ENCODE peak calls at places on chromosomes 11 and 22, in ten cellular contexts. L is IMR-90; O is effector memory CD4-positive, alpha-beta T cell; H is SJSA1; C is esophagus muscularis mucosa; U is GM23248; Y is small intestine; V is naive thymus-derived CD4-positive, alpha-beta T cell; P is HCT116; B is right lobe of liver. M is an unnamed sample.

GRCh38 chr11:108592591-108593213 is 866 bp downstream of the EXPH5 start:
- DNase-seq in U (peak; percentile 32), P (no peak), O (peak; percentile 5), C (no peak), L (no peak), V (peak; percentile 32), B (peak; percentile 52), Y (peak; percentile 29), H (no peak), M (no peak)

GRCh38 chr11:62104816-62105610 is 18.8 kb upstream of the INCENP start:
- DNase-seq in V (peak; percentile 29), Y (peak; percentile 34), C (no peak), P (no peak), L (peak; percentile 61), B (no peak), O (no peak), H (peak; percentile 57), U (peak; percentile 84), M (no peak)

GRCh38 chr22:17106785-17107546 is 14.2 kb downstream of the TMEM121B start:
- DNase-seq in P (no peak), U (no peak), C (no peak), V (peak; percentile 24), Y (no peak), L (no peak), B (no peak), O (no peak), H (no peak), M (no peak)

GRCh38 chr11:70915158-70915795 is 337.1 kb downstream of the SHANK2 start:
- DNase-seq in H (no peak), O (no peak), Y (no peak), B (no peak), V (no peak), C (no peak), L (no peak), P (no peak), U (peak; percentile 28), M (no peak)

GRCh38 chr22:29983296-29983917 is 96.9 kb upstream of the HORMAD2 start:
- DNase-seq in O (no peak), U (no peak), H (no peak), V (no peak), L (no peak), P (no peak), C (no peak), Y (peak; percentile 73), B (no peak), M (no peak)

GRCh38 chr22:17358394-17358793 is 10.9 kb upstream of the CECR2 start:
- DNase-seq in P (no peak), L (no peak), C (no peak), H (no peak), U (no peak), B (no peak), O (no peak), V (no peak), Y (no peak), M (no peak)

GRCh38 chr22:45067731-45068130 is 57.9 kb upstream of the PHF21B start:
- DNase-seq in U (no peak), P (no peak), L (no peak), Y (no peak), C (no peak), H (no peak), V (no peak), O (no peak), B (no peak), M (no peak)

GRCh38 chr11:72573380-72573949 is 100.8 kb downstream of the PDE2A start:
- DNase-seq in O (no peak), V (no peak), L (peak; percentile 11), P (peak; percentile 23), B (peak; percentile 41), H (no peak), Y (peak; percentile 19), C (no peak), U (peak; percentile 62), M (no peak)

GRCh38 chr11:93361435-93361834 is 30.9 kb downstream of the DEUP1 start:
- DNase-seq in B (no peak), U (no peak), V (no peak), Y (no peak), C (no peak), H (no peak), P (no peak), O (no peak), L (no peak), M (no peak)

GRCh38 chr22:22030493-22031182 is 48.1 kb upstream of the TOP3B start:
- DNase-seq in U (no peak), C (peak; percentile 90), Y (no peak), B (no peak), O (no peak), V (no peak), P (no peak), L (peak; percentile 50), H (no peak), M (no peak)

GRCh38 chr11:63459586-63459985 is 31.4 kb downstream of the PLAAT5 start:
- DNase-seq in U (no peak), H (no peak), V (no peak), L (no peak), O (no peak), B (no peak), Y (no peak), C (no peak), P (no peak), M (no peak)
- H3K27me3 ChIP-seq in U (peaks cover 7% of the 10 kb centered on the region), H (no peaks in the 10 kb centered on the region), V (no peaks in the 10 kb centered on the region), L (peaks cover 2% of the 10 kb centered on the region), O (peaks cover 3% of the 10 kb centered on the region), B (no peaks in the 10 kb centered on the region), Y (peaks cover 3% of the 10 kb centered on the region), C (no peaks in the 10 kb centered on the region), P (peaks cover 18% of the 10 kb centered on the region), M (peaks cover 2% of the 10 kb centered on the region)

GRCh38 chr11:110428040-110428439 is 1.7 kb upstream of the FDX1 start:
- DNase-seq in P (no peak), V (no peak), C (no peak), L (no peak), O (no peak), H (no peak), Y (no peak), B (no peak), U (no peak), M (no peak)

GRCh38 chr11:110428956-110429613 is 663 bp upstream of the FDX1 start:
- DNase-seq in B (no peak), V (peak; percentile 23), O (no peak), Y (peak; percentile 20), U (no peak), H (no peak), P (no peak), L (no peak), C (no peak), M (no peak)

GRCh38 chr11:110430267-110431211 is 791 bp downstream of the FDX1 start:
- DNase-seq in U (peak; percentile 63), B (peak; percentile 90), P (no peak), L (peak; percentile 56), V (peak; percentile 36), C (no peak), Y (peak; percentile 87), O (peak; percentile 3), H (peak; percentile 20), M (no peak)

GRCh38 chr11:110431212-110432073 is 1.7 kb downstream of the FDX1 start:
- DNase-seq in U (peak; percentile 32), O (no peak), Y (peak; percentile 92), L (peak; percentile 31), V (no peak), H (peak; percentile 7), B (no peak), C (no peak), P (no peak), M (no peak)

DNA sequence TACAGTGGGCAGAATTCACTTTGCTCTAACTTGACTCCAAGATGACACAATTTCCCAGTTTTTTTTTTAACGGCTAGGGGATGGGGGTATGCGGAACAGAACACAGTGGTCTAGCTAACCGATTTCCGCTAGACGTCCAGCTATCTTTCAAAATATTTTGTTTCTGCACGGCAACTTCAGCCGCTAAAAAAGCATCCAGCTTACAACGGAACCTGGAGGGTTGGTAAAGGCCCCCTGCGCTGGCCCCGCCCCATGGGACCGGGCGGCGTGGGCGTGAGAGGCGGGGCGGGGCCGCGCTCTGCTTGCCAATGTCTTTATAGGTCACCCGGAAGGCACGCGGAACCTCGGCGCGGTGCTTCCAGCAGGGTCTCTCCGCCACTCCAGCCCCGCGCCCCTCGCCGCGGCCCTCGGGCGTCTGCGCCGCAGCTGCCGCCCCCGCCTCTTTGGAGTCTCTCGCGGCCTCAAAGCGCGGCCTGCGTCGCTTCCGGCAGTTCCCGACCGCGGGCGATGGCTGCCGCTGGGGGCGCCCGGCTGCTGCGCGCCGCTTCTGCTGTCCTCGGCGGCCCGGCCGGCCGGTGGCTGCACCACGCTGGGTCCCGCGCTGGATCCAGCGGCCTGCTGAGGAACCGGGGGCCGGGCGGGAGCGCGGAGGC is at the start of gene FDX1:
- DNase-seq in V (peak; percentile 83), Y (peak; percentile 78), H (peak; percentile 75), P (peak; percentile 51), C (peak; percentile 94), B (peak; percentile 88), O (peak; percentile 74), U (peak; percentile 89), L (peak; percentile 74), M (peak; percentile 39)
- H3K4me3 ChIP-seq in V (peak within 1 kb of the TSS; percentile 91), Y (peak within 1 kb of the TSS; percentile 86), H (peak within 1 kb of the TSS; percentile 89), P (peak within 1 kb of the TSS; percentile 72), C (peak within 1 kb of the TSS; percentile 99), B (peak within 1 kb of the TSS; percentile 89), O (peak within 1 kb of the TSS; percentile 97), U (peak within 1 kb of the TSS; percentile 90), L (peak within 1 kb of the TSS; percentile 86), M (peak within 1 kb of the TSS; percentile 97)

GRCh38 chr11:2703487-2704141 is 3.8 kb upstream of the KCNQ1OT1 start:
- DNase-seq in L (no peak), B (no peak), O (no peak), H (no peak), V (no peak), C (no peak), U (no peak), P (no peak), Y (no peak), M (no peak)
- H3K27me3 ChIP-seq in L (peaks cover 11% of the 10 kb centered on the region), B (no peaks in the 10 kb centered on the region), O (no peaks in the 10 kb centered on the region), H (no peaks in the 10 kb centered on the region), V (no peaks in the 10 kb centered on the region), C (no peaks in the 10 kb centered on the region), U (peaks cover 13% of the 10 kb centered on the region), P (no peaks in the 10 kb centered on the region), Y (no peaks in the 10 kb centered on the region), M (peaks cover 4% of the 10 kb centered on the region)

GRCh38 chr11:924406-925157 is 1.1 kb upstream of the AP2A2 start:
- DNase-seq in O (no peak), P (no peak), U (no peak), H (no peak), L (no peak), C (no peak), Y (no peak), V (no peak), B (no peak), M (no peak)

GRCh38 chr11:925496-926301 is at the start of gene AP2A2:
- DNase-seq in L (peak; percentile 86), V (peak; percentile 92), B (peak; percentile 91), C (no peak), O (peak; percentile 79), U (peak; percentile 97), Y (peak; percentile 87), H (peak; percentile 57), P (peak; percentile 62), M (no peak)

GRCh38 chr11:923691-924405 is 1.8 kb upstream of the AP2A2 start:
- DNase-seq in C (no peak), V (no peak), Y (no peak), P (no peak), H (no peak), O (no peak), B (no peak), L (no peak), U (peak; percentile 29), M (no peak)

GRCh38 chr11:926341-926916 is 759 bp downstream of the AP2A2 start:
- DNase-seq in C (no peak), O (no peak), H (peak; percentile 16), P (peak; percentile 10), U (peak; percentile 85), B (no peak), Y (peak; percentile 77), V (no peak), L (peak; percentile 69), M (no peak)

GRCh38 chr11:925158-925495 is 543 bp upstream of the AP2A2 start:
- DNase-seq in V (no peak), L (no peak), H (no peak), P (no peak), Y (no peak), O (no peak), C (no peak), B (no peak), U (no peak), M (no peak)
- H3K4me3 ChIP-seq in V (no peak overlapping the region), L (peak overlapping the region; percentile 45), H (peak overlapping the region; percentile 86), P (no peak overlapping the region), Y (no peak overlapping the region), O (no peak overlapping the region), C (peak overlapping the region; percentile 87), B (peak overlapping the region; percentile 79), U (peak overlapping the region; percentile 48), M (peak overlapping the region; percentile 28)

M was measured in kidney epithelial cell.